ENCODE peak calls at places on chromosomes 7 and 10, in eight cellular contexts. One of them, this sample, is unnamed.

GRCh38 chr10:17115683-17116082 is 13.9 kb downstream of the CUBN start:
- DNase-seq in CD8-positive, alpha-beta memory T cell: no peak
- DNase-seq in heart right ventricle: no peak
- DNase-seq in stimulated activated CD4-positive, alpha-beta T cell treated with anti-CD3 and anti-CD28 coated beads, Interleukin-2, amount 100 ng/mL, for 24 hours: no peak
- DNase-seq in activated effector memory CD4-positive, alpha-beta T cell treated with Interleukin-2 at 50 U/mL for 16 hours: no peak
- DNase-seq in Right ventricle myocardium inferior: no peak
- DNase-seq in IMR-90: peak
- DNase-seq in 8988T: no peak
- DNase-seq in this sample: peak

GRCh38 chr10:75408512-75408881 is 6.9 kb upstream of the ZNF503 start:
- DNase-seq in Right ventricle myocardium inferior: no peak
- DNase-seq in IMR-90: no peak
- DNase-seq in CD8-positive, alpha-beta memory T cell: no peak
- DNase-seq in activated effector memory CD4-positive, alpha-beta T cell treated with Interleukin-2 at 50 U/mL for 16 hours: no peak
- DNase-seq in stimulated activated CD4-positive, alpha-beta T cell treated with anti-CD3 and anti-CD28 coated beads, Interleukin-2, amount 100 ng/mL, for 24 hours: no peak
- DNase-seq in heart right ventricle: peak
- DNase-seq in 8988T: peak
- DNase-seq in this sample: no peak

GRCh38 chr7:44281811-44282600 is 43.4 kb downstream of the CAMK2B start:
- DNase-seq in CD8-positive, alpha-beta memory T cell: no peak
- DNase-seq in 8988T: peak
- DNase-seq in activated effector memory CD4-positive, alpha-beta T cell treated with Interleukin-2 at 50 U/mL for 16 hours: no peak
- DNase-seq in IMR-90: no peak
- DNase-seq in Right ventricle myocardium inferior: peak
- DNase-seq in stimulated activated CD4-positive, alpha-beta T cell treated with anti-CD3 and anti-CD28 coated beads, Interleukin-2, amount 100 ng/mL, for 24 hours: no peak
- DNase-seq in heart right ventricle: peak
- DNase-seq in this sample: no peak

GRCh38 chr10:95818663-95819062 is 62.7 kb downstream of the ENTPD1 start:
- DNase-seq in heart right ventricle: no peak
- DNase-seq in stimulated activated CD4-positive, alpha-beta T cell treated with anti-CD3 and anti-CD28 coated beads, Interleukin-2, amount 100 ng/mL, for 24 hours: no peak
- DNase-seq in IMR-90: peak
- DNase-seq in Right ventricle myocardium inferior: no peak
- DNase-seq in CD8-positive, alpha-beta memory T cell: no peak
- DNase-seq in activated effector memory CD4-positive, alpha-beta T cell treated with Interleukin-2 at 50 U/mL for 16 hours: no peak
- DNase-seq in 8988T: no peak
- DNase-seq in this sample: peak

GRCh38 chr7:44757311-44757710 is 8.7 kb downstream of the ZMIZ2 start:
- DNase-seq in IMR-90: no peak
- DNase-seq in heart right ventricle: peak
- DNase-seq in 8988T: no peak
- DNase-seq in activated effector memory CD4-positive, alpha-beta T cell treated with Interleukin-2 at 50 U/mL for 16 hours: no peak
- DNase-seq in stimulated activated CD4-positive, alpha-beta T cell treated with anti-CD3 and anti-CD28 coated beads, Interleukin-2, amount 100 ng/mL, for 24 hours: no peak
- DNase-seq in CD8-positive, alpha-beta memory T cell: no peak
- DNase-seq in Right ventricle myocardium inferior: peak
- DNase-seq in this sample: no peak

GRCh38 chr7:1136841-1137516 is 23.0 kb downstream of the ZFAND2A start:
- DNase-seq in heart right ventricle: no peak
- DNase-seq in 8988T: no peak
- DNase-seq in Right ventricle myocardium inferior: no peak
- DNase-seq in IMR-90: no peak
- DNase-seq in activated effector memory CD4-positive, alpha-beta T cell treated with Interleukin-2 at 50 U/mL for 16 hours: no peak
- DNase-seq in stimulated activated CD4-positive, alpha-beta T cell treated with anti-CD3 and anti-CD28 coated beads, Interleukin-2, amount 100 ng/mL, for 24 hours: no peak
- DNase-seq in CD8-positive, alpha-beta memory T cell: no peak
- DNase-seq in this sample: no peak

GRCh38 chr10:93591065-93591808 is 9.8 kb downstream of the RBP4 start:
- DNase-seq in Right ventricle myocardium inferior: no peak
- DNase-seq in CD8-positive, alpha-beta memory T cell: no peak
- DNase-seq in 8988T: no peak
- DNase-seq in stimulated activated CD4-positive, alpha-beta T cell treated with anti-CD3 and anti-CD28 coated beads, Interleukin-2, amount 100 ng/mL, for 24 hours: no peak
- DNase-seq in heart right ventricle: no peak
- DNase-seq in IMR-90: no peak
- DNase-seq in activated effector memory CD4-positive, alpha-beta T cell treated with Interleukin-2 at 50 U/mL for 16 hours: no peak
- DNase-seq in this sample: no peak

GRCh38 chr10:77726301-77726700 is 88.7 kb upstream of the KCNMA1 start:
- DNase-seq in heart right ventricle: no peak
- DNase-seq in activated effector memory CD4-positive, alpha-beta T cell treated with Interleukin-2 at 50 U/mL for 16 hours: no peak
- DNase-seq in stimulated activated CD4-positive, alpha-beta T cell treated with anti-CD3 and anti-CD28 coated beads, Interleukin-2, amount 100 ng/mL, for 24 hours: no peak
- DNase-seq in CD8-positive, alpha-beta memory T cell: no peak
- DNase-seq in IMR-90: no peak
- DNase-seq in Right ventricle myocardium inferior: no peak
- DNase-seq in 8988T: no peak
- DNase-seq in this sample: no peak

GRCh38 chr10:119350529-119351001 is 143.2 kb downstream of the GRK5 start:
- DNase-seq in stimulated activated CD4-positive, alpha-beta T cell treated with anti-CD3 and anti-CD28 coated beads, Interleukin-2, amount 100 ng/mL, for 24 hours: no peak
- DNase-seq in Right ventricle myocardium inferior: no peak
- DNase-seq in CD8-positive, alpha-beta memory T cell: no peak
- DNase-seq in heart right ventricle: no peak
- DNase-seq in 8988T: no peak
- DNase-seq in activated effector memory CD4-positive, alpha-beta T cell treated with Interleukin-2 at 50 U/mL for 16 hours: no peak
- DNase-seq in IMR-90: peak
- DNase-seq in this sample: peak